ENCODE peak calls at places on chromosomes 3 and 15, in four cellular contexts. R is sigmoid colon, A is fibroblast of lung, N is mesenchymal stem cell. Z is an unnamed sample.

GRCh38 chr3:105674437-105675065 is 194.3 kb downstream of the CBLB start:
- DNase-seq in R (no peak), A (no peak), N (no peak), Z (no peak)

GRCh38 chr3:172074578-172074977 is 35.2 kb downstream of the FNDC3B start:
- DNase-seq in R (peak; percentile 78), A (peak; percentile 28), N (no peak), Z (no peak)

GRCh38 chr3:58366699-58367098 is 34.0 kb downstream of the PXK start:
- DNase-seq in R (no peak), A (peak; percentile 25), N (no peak), Z (no peak)

GRCh38 chr15:55993804-55994539 is 560 bp upstream of the NEDD4 start:
- DNase-seq in R (no peak), A (peak; percentile 65), N (peak; percentile 78), Z (peak; percentile 83)

GRCh38 chr3:134643150-134643675 is 7.6 kb downstream of the KY start:
- DNase-seq in R (no peak), A (no peak), N (no peak), Z (no peak)

GRCh38 chr3:63864008-63864871 is 573 bp downstream of the ATXN7 start:
- DNase-seq in R (no peak), A (no peak), N (peak; percentile 27), Z (peak; percentile 52)

GRCh38 chr3:64088408-64089136 is 65.3 kb upstream of the PSMD6 start:
- DNase-seq in R (no peak), A (no peak), N (peak; percentile 77), Z (no peak)

GRCh38 chr15:70250208-70251201 is 152.8 kb upstream of the TLE3 start:
- DNase-seq in R (peak; percentile 52), A (no peak), N (no peak), Z (no peak)

GRCh38 chr3:192772495-192772894 is 45.2 kb upstream of the FGF12 start:
- DNase-seq in R (no peak), A (no peak), N (peak; percentile 18), Z (no peak)

GRCh38 chr3:134685881-134686802 is 35.3 kb upstream of the KY start:
- DNase-seq in R (no peak), A (peak; percentile 73), N (peak; percentile 11), Z (no peak)

GRCh38 chr3:152961323-152961722 is 126.4 kb downstream of the P2RY1 start:
- DNase-seq in R (no peak), A (peak; percentile 52), N (peak; percentile 39), Z (no peak)

GRCh38 chr3:60617188-60617587 is 634.1 kb downstream of the FHIT start:
- DNase-seq in R (no peak), A (no peak), N (no peak), Z (no peak)

GRCh38 chr3:136699271-136699828 is 52.8 kb downstream of the STAG1 start:
- DNase-seq in R (no peak), A (no peak), N (no peak), Z (no peak)

GRCh38 chr15:44490628-44491027 is 46.3 kb upstream of the EIF3J start:
- DNase-seq in R (no peak), A (no peak), N (peak; percentile 14), Z (no peak)

GRCh38 chr3:36923523-36923943 is 21.3 kb downstream of the TRANK1 start:
- DNase-seq in R (no peak), A (no peak), N (no peak), Z (no peak)

GRCh38 chr3:5038243-5038642 is 59.0 kb downstream of the BHLHE40 start:
- DNase-seq in R (no peak), A (no peak), N (no peak), Z (no peak)

GRCh38 chr3:161915283-161915682 is 418.7 kb downstream of the OTOL1 start:
- DNase-seq in R (no peak), A (peak; percentile 2), N (peak; percentile 26), Z (no peak)

GRCh38 chr15:35168464-35168863 is 83.4 kb upstream of the NANOGP8 start:
- DNase-seq in R (no peak), A (peak; percentile 83), N (peak; percentile 70), Z (no peak)

GRCh38 chr3:184730924-184731323 is 19.1 kb upstream of the MAGEF1 start:
- DNase-seq in R (no peak), A (no peak), N (no peak), Z (no peak)

GRCh38 chr3:182364323-182364722 is 429.0 kb upstream of the ATP11B start:
- DNase-seq in R (no peak), A (no peak), N (no peak), Z (no peak)

GRCh38 chr3:14127516-14128161 is 2.8 kb downstream of the TMEM43 start:
- DNase-seq in R (no peak), A (no peak), N (no peak), Z (no peak)

GRCh38 chr15:66390670-66391069 is 4.0 kb downstream of the MAP2K1 start:
- DNase-seq in R (no peak), A (peak; percentile 15), N (no peak), Z (no peak)

GRCh38 chr3:117763561-117763960 is 1054.0 kb downstream of the TUSC7 start:
- DNase-seq in R (no peak), A (no peak), N (no peak), Z (no peak)

GRCh38 chr3:42052132-42052866 is 38.9 kb upstream of the TRAK1 start:
- DNase-seq in R (peak; percentile 22), A (peak; percentile 91), N (peak; percentile 40), Z (no peak)

GRCh38 chr3:86772699-86773098 is 218.2 kb downstream of the VGLL3 start:
- DNase-seq in R (no peak), A (no peak), N (no peak), Z (no peak)

GRCh38 chr15:70530035-70530499 is 233.3 kb downstream of the UACA start:
- DNase-seq in R (no peak), A (no peak), N (no peak), Z (no peak)

GRCh38 chr3:72490688-72491430 is 357.4 kb downstream of the SHQ1 start:
- DNase-seq in R (no peak), A (no peak), N (no peak), Z (no peak)

GRCh38 chr3:148175215-148175614 is 522.5 kb upstream of the AGTR1 start:
- DNase-seq in R (no peak), A (peak; percentile 80), N (no peak), Z (no peak)

GRCh38 chr3:294096-294495 is 97.5 kb downstream of the CHL1 start:
- DNase-seq in R (no peak), A (no peak), N (no peak), Z (no peak)

GRCh38 chr15:84685304-84685703 is 27.3 kb upstream of the NMB start:
- DNase-seq in R (peak; percentile 68), A (peak; percentile 90), N (peak; percentile 91), Z (peak; percentile 87)

GRCh38 chr15:35751421-35752133 is 205.6 kb upstream of the DPH6 start:
- DNase-seq in R (peak; percentile 84), A (peak; percentile 81), N (peak; percentile 68), Z (peak; percentile 73)

GRCh38 chr3:185630182-185630622 is 44.1 kb downstream of the SENP2 start:
- DNase-seq in R (no peak), A (peak; percentile 51), N (peak; percentile 33), Z (no peak)

GRCh38 chr15:99605490-99605931 is 39.7 kb downstream of the MEF2A start:
- DNase-seq in R (no peak), A (no peak), N (no peak), Z (peak; percentile 81)

GRCh38 chr3:123813876-123814275 is 70.3 kb downstream of the MYLK start:
- DNase-seq in R (no peak), A (no peak), N (no peak), Z (no peak)
- H3K27ac ChIP-seq in R (no peak overlapping the region), A (no peak overlapping the region), N (peak overlapping the region; percentile 28), Z (no peak overlapping the region)

GRCh38 chr3:47323431-47324277 is 40.9 kb downstream of the KLHL18 start:
- DNase-seq in R (no peak), A (peak; percentile 11), N (no peak), Z (no peak)
- H3K36me3 ChIP-seq in R (peaks cover 34% of the 10 kb centered on the region), A (peaks cover 6% of the 10 kb centered on the region), N (peaks cover 65% of the 10 kb centered on the region), Z (peaks cover 55% of the 10 kb centered on the region)

GRCh38 chr3:107117922-107118576 is 259.2 kb upstream of the CCDC54 start:
- DNase-seq in R (no peak), A (peak; percentile 86), N (peak; percentile 64), Z (no peak)
- H3K27ac ChIP-seq in R (no peak overlapping the region), A (no peak overlapping the region), N (no peak overlapping the region), Z (no peak overlapping the region)

DNA sequence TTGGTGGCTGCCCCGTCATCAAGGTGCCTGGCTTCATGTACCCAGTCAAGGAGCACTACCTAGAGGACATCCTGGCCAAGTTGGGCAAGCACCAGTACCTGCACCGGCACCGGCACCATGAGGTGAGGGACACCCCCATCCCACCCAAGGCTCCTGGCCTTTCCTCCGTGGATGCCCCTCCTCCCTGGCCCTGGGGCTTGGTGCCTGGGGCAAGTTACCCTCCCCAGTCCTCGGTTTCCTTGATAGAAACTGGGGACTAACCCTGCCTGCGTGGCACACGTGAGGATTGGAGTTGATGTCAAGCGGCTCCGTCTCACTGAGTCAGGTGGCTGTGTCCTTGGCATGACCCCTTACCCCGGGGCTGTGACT is 43.9 kb downstream of the DHX30 start:
- DNase-seq in R (no peak), A (no peak), N (no peak), Z (no peak)
- H3K36me3 ChIP-seq in R (peaks cover 77% of the 10 kb centered on the region), A (peaks cover 68% of the 10 kb centered on the region), N (peaks cover 98% of the 10 kb centered on the region), Z (peaks cover 91% of the 10 kb centered on the region)

GRCh38 chr3:54342676-54343075 is 220.3 kb downstream of the CACNA2D3 start:
- DNase-seq in R (no peak), A (no peak), N (no peak), Z (no peak)
- H3K27ac ChIP-seq in R (no peak overlapping the region), A (no peak overlapping the region), N (no peak overlapping the region), Z (no peak overlapping the region)

Z was measured in RWPE2.